ENCODE peak calls at places on chromosomes 5 and 9, in ten cellular contexts. I is upper lobe of right lung, G is cardiac muscle cell, Z is fibroblast of lung, L is PC-9, U is ovary, D is GM13976, C is HFFc6, Y is NB4, O is heart right ventricle. T is an unnamed sample.

GRCh38 chr9:26369096-26369495 is 523.5 kb downstream of the CAAP1 start:
- DNase-seq in Y (no peak), Z (no peak), G (no peak), O (no peak), L (no peak), D (no peak), C (peak), I (no peak), U (no peak), T (no peak)

GRCh38 chr5:23208959-23209431 is 298.4 kb upstream of the PRDM9 start:
- DNase-seq in O (no peak), I (no peak), G (peak), Y (peak), U (no peak), L (peak), D (peak), C (peak), Z (peak), T (no peak)

GRCh38 chr5:10031817-10032216 is 217.9 kb downstream of the ATPSCKMT start:
- DNase-seq in G (no peak), Z (no peak), L (no peak), Y (no peak), U (no peak), D (no peak), C (no peak), I (no peak), O (no peak), T (no peak)

GRCh38 chr9:107462691-107463090 is 26.9 kb downstream of the KLF4 start:
- DNase-seq in O (no peak), C (peak), I (no peak), G (peak), Z (no peak), Y (no peak), D (no peak), U (no peak), L (no peak), T (no peak)

GRCh38 chr9:36486933-36487481 is 85.7 kb upstream of the MELK start:
- DNase-seq in I (peak), U (peak), Z (no peak), Y (peak), C (no peak), O (peak), L (peak), G (peak), D (peak), T (peak)

GRCh38 chr9:118276784-118277183 is 572.6 kb downstream of the TLR4 start:
- DNase-seq in C (no peak), U (no peak), O (no peak), G (no peak), L (no peak), Z (no peak), I (no peak), D (no peak), Y (no peak), T (no peak)

GRCh38 chr5:142283304-142283703 is 41.5 kb downstream of the SPRY4 start:
- DNase-seq in L (no peak), U (no peak), G (no peak), Z (no peak), Y (no peak), O (no peak), D (no peak), C (no peak), I (no peak), T (no peak)

GRCh38 chr5:30502277-30502676 is 691.2 kb upstream of the CDH6 start:
- DNase-seq in C (no peak), Z (peak), O (no peak), Y (no peak), L (no peak), D (no peak), U (no peak), G (peak), I (no peak), T (no peak)

GRCh38 chr5:220008-220407 is 1.9 kb downstream of the SDHA start:
- DNase-seq in O (no peak), U (no peak), C (no peak), D (peak), G (no peak), L (no peak), Y (no peak), I (no peak), Z (no peak), T (no peak)

DNA sequence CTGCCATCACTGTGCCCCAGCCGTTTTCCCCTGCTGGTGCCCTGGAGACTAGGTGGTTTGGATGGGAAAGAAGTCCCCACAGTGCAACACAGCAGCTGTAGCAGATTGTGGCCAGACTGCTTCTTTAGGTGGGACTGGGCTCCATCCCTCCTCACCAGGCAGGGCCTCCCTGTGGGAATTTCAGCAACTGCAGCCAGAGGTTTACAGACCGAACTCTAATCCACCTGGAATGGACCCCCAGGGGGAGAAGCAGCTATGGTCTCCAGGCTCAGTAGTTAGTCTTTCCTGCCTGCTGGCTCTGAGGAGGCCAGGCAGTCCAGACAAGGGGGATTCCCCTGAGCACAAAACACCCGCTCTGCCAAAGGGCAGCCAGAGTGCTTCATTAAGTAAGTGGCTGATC is 188.8 kb downstream of the SGCD start:
- DNase-seq in G (no peak), L (no peak), Y (no peak), D (no peak), O (no peak), I (no peak), Z (no peak), U (no peak), C (no peak), T (no peak)
- TF ChIP-seq CTCF in G (no peak), L (no peak), Y (no peak), D (no peak), O (no peak), I (no peak), Z (no peak), U (no peak), C (no peak), T (no peak)

GRCh38 chr5:127562252-127562651 is 44.8 kb downstream of the PRRC1 start:
- DNase-seq in Y (peak), D (no peak), O (no peak), Z (peak), U (no peak), G (peak), L (no peak), I (no peak), C (no peak), T (no peak)
- TF ChIP-seq CTCF in Y (peak), D (peak), O (peak), Z (peak), U (no peak), G (peak), L (peak), I (peak), C (peak), T (peak)

GRCh38 chr9:132808645-132809044 is 69.4 kb downstream of the AK8 start:
- DNase-seq in G (no peak), O (no peak), Y (no peak), I (no peak), Z (no peak), L (no peak), U (no peak), D (no peak), C (no peak), T (no peak)

GRCh38 chr9:132806723-132807421 is 71.2 kb downstream of the AK8 start:
- DNase-seq in U (no peak), G (no peak), O (no peak), Y (no peak), L (peak), C (no peak), Z (no peak), D (no peak), I (no peak), T (no peak)

GRCh38 chr9:132810314-132810713 is 67.8 kb downstream of the AK8 start:
- DNase-seq in L (no peak), Y (no peak), O (no peak), C (no peak), G (no peak), I (no peak), U (no peak), Z (no peak), D (no peak), T (no peak)

GRCh38 chr9:132811985-132812384 is 66.1 kb downstream of the AK8 start:
- DNase-seq in Y (no peak), D (no peak), G (no peak), Z (no peak), U (no peak), C (no peak), L (no peak), O (no peak), I (no peak), T (no peak)

GRCh38 chr9:132809677-132810076 is 68.4 kb downstream of the AK8 start:
- DNase-seq in Y (no peak), D (no peak), C (no peak), O (no peak), Z (no peak), L (no peak), G (no peak), I (no peak), U (no peak), T (no peak)
- TF ChIP-seq CTCF in Y (no peak), D (no peak), C (no peak), O (no peak), Z (no peak), L (no peak), G (no peak), I (no peak), U (no peak), T (no peak)

GRCh38 chr5:150271923-150272322 is 17.6 kb downstream of the CAMK2A start:
- DNase-seq in C (no peak), D (no peak), G (no peak), L (no peak), Y (no peak), U (no peak), I (no peak), O (no peak), Z (no peak), T (no peak)

GRCh38 chr5:150271296-150271692 is 18.3 kb downstream of the CAMK2A start:
- DNase-seq in D (no peak), C (no peak), I (no peak), O (no peak), Y (no peak), Z (no peak), L (no peak), U (no peak), G (no peak), T (no peak)

GRCh38 chr5:150274811-150275210 is 14.8 kb downstream of the CAMK2A start:
- DNase-seq in Z (no peak), Y (no peak), G (no peak), O (no peak), I (no peak), U (no peak), L (no peak), D (no peak), C (no peak), T (no peak)

GRCh38 chr5:150270546-150271295 is 18.9 kb downstream of the CAMK2A start:
- DNase-seq in C (no peak), U (no peak), L (no peak), I (no peak), D (no peak), O (no peak), G (no peak), Y (no peak), Z (no peak), T (no peak)

GRCh38 chr5:150272531-150272930 is 17.0 kb downstream of the CAMK2A start:
- DNase-seq in C (peak), G (peak), O (no peak), D (no peak), I (no peak), L (peak), Z (peak), U (no peak), Y (peak), T (no peak)
- TF ChIP-seq CTCF in C (peak), G (peak), O (peak), D (peak), I (peak), L (peak), Z (peak), U (no peak), Y (peak), T (peak)

T was measured in chondrocyte.